ENCODE peak calls at places on chromosomes 1 and 21, in six cellular contexts. F is endothelial cell of umbilical vein, A is K562, D is HCT116, K is GM12878, J is HepG2. P is an unnamed sample.
A peak's percentile ranks its signal among the peaks of the same experiment; 100 is the strongest.

GRCh38 chr1:71593523-71593922 is 512.7 kb upstream of the ZRANB2 start:
- DNase-seq in F (no peak), A (no peak), D (no peak), K (no peak), J (no peak), P (no peak)

GRCh38 chr1:188669715-188670114 is 1807.9 kb downstream of the BRINP3 start:
- DNase-seq in F (peak; percentile 36), A (no peak), D (no peak), K (no peak), J (no peak), P (peak; percentile 44)

GRCh38 chr1:70805641-70806040 is 242.0 kb downstream of the PTGER3 start:
- DNase-seq in F (no peak), A (no peak), D (no peak), K (no peak), J (no peak), P (no peak)

GRCh38 chr1:160096491-160097116 is 1.8 kb downstream of the IGSF8 start:
- DNase-seq in F (no peak), A (no peak), D (no peak), K (no peak), J (no peak), P (no peak)

GRCh38 chr1:60746278-60746761 is 336.0 kb upstream of the NFIA start:
- DNase-seq in F (no peak), A (no peak), D (no peak), K (no peak), J (no peak), P (no peak)

GRCh38 chr1:227914801-227915563 is 32.8 kb downstream of the WNT9A start:
- DNase-seq in F (no peak), A (no peak), D (no peak), K (no peak), J (no peak), P (no peak)

GRCh38 chr1:210446479-210446878 is 117.8 kb downstream of the HHAT start:
- DNase-seq in F (no peak), A (no peak), D (no peak), K (no peak), J (no peak), P (no peak)

GRCh38 chr1:108551157-108551862 is 8.6 kb upstream of the EEIG2 start:
- DNase-seq in F (no peak), A (no peak), D (no peak), K (peak; percentile 70), J (no peak), P (no peak)

GRCh38 chr21:43858806-43859648 is 6.0 kb upstream of the AGPAT3 start:
- DNase-seq in F (no peak), A (no peak), D (no peak), K (no peak), J (peak; percentile 50), P (no peak)

GRCh38 chr1:33377013-33377412 is 53.9 kb downstream of the PHC2 start:
- DNase-seq in F (no peak), A (no peak), D (no peak), K (no peak), J (no peak), P (no peak)

GRCh38 chr1:77412794-77413530 is 131.1 kb downstream of the AK5 start:
- DNase-seq in F (no peak), A (no peak), D (no peak), K (no peak), J (no peak), P (no peak)

GRCh38 chr1:160862151-160863061 is at the start of gene CD244:
- DNase-seq in F (no peak), A (no peak), D (no peak), K (peak; percentile 71), J (no peak), P (no peak)

GRCh38 chr1:193131266-193131860 is 9.5 kb downstream of the CDC73 start:
- DNase-seq in F (no peak), A (no peak), D (no peak), K (no peak), J (no peak), P (no peak)

GRCh38 chr1:86239490-86239889 is 82.9 kb upstream of the COL24A1 start:
- DNase-seq in F (no peak), A (no peak), D (no peak), K (no peak), J (no peak), P (no peak)
- TF ChIP-seq POLR2AphosphoS5 in F (no peak), A (no peak), D (no peak), K (no peak), J (no peak), P (no peak)

GRCh38 chr21:36338975-36339374 is 19.0 kb downstream of the MORC3 start:
- DNase-seq in F (no peak), A (no peak), D (no peak), K (no peak), J (no peak), P (no peak)
- H3K36me3 ChIP-seq in F (peaks cover 29% of the 10 kb centered on the region), A (peaks cover 88% of the 10 kb centered on the region), D (peaks cover 50% of the 10 kb centered on the region), K (peaks cover 23% of the 10 kb centered on the region), J (peaks cover 10% of the 10 kb centered on the region), P (peaks cover 56% of the 10 kb centered on the region)

GRCh38 chr1:230376296-230376695 is 49.8 kb downstream of the PGBD5 start:
- DNase-seq in F (no peak), A (no peak), D (no peak), K (no peak), J (no peak), P (no peak)

GRCh38 chr1:230377324-230377723 is 48.8 kb downstream of the PGBD5 start:
- DNase-seq in F (no peak), A (no peak), D (no peak), K (no peak), J (no peak), P (no peak)

GRCh38 chr1:230375149-230375548 is 51.0 kb downstream of the PGBD5 start:
- DNase-seq in F (no peak), A (no peak), D (no peak), K (no peak), J (no peak), P (no peak)

GRCh38 chr1:230377851-230378250 is 48.3 kb downstream of the PGBD5 start:
- DNase-seq in F (no peak), A (no peak), D (no peak), K (no peak), J (no peak), P (no peak)

DNA sequence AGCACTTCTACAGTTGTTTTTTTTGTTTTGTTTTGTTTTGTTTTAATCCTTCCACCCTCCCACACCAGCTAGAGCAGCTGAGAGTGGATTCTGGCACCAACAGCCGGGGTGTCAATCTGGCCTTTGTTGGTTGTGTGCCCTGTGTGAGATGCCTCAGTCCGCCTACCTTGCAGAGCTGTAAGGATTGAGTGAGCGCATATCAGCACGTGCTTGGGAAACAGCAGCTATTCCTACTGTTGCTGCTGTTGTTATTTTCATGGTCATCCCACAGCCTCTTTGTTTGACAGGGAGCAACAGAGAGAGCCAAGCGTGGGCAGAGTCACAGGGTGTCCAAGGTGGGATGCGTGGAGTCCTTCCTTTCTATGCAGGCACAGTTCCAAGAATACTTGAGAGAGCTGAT is 50.3 kb downstream of the PGBD5 start:
- DNase-seq in F (no peak), A (no peak), D (no peak), K (no peak), J (no peak), P (no peak)
- H3K9ac ChIP-seq in F (no peak overlapping the region), A (no peak overlapping the region), D (no peak overlapping the region), K (no peak overlapping the region), J (no peak overlapping the region), P (no peak overlapping the region)

GRCh38 chr21:36606292-36606982 is 92.5 kb upstream of the SIM2 start:
- DNase-seq in F (no peak), A (peak; percentile 30), D (no peak), K (no peak), J (no peak), P (no peak)
- TF ChIP-seq POLR2AphosphoS5 in F (no peak), A (no peak), D (no peak), K (no peak), J (no peak), P (no peak)

DNA sequence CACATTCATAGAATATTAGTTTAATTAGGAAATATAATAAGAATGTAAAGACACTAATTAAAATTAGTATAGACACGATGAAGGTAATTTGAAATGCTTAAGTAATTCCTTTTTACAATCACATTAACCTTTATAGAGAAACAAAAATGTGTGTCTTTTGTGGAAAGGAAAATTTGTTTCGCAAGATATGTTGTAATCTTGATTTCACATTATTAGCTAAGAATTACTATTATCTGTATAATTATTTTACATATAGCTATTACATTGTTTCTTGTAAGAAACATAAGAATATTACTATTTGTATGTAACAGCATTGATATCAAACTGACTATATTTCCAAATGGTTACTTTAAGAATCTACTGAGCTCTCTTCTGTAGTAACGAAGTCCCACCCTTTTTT is 111.2 kb downstream of the PTPRC start:
- DNase-seq in F (no peak), A (no peak), D (no peak), K (no peak), J (no peak), P (no peak)
- H3K36me3 ChIP-seq in F (no peaks in the 10 kb centered on the region), A (peaks cover 16% of the 10 kb centered on the region), D (no peaks in the 10 kb centered on the region), K (peaks cover 17% of the 10 kb centered on the region), J (no peaks in the 10 kb centered on the region), P (peaks cover 31% of the 10 kb centered on the region)

GRCh38 chr1:43308635-43309580 is 8.1 kb downstream of the TIE1 start:
- DNase-seq in F (no peak), A (no peak), D (no peak), K (no peak), J (no peak), P (no peak)

GRCh38 chr1:43305926-43306687 is 5.3 kb downstream of the TIE1 start:
- DNase-seq in F (no peak), A (no peak), D (no peak), K (no peak), J (no peak), P (no peak)

GRCh38 chr1:43306688-43307457 is 6.1 kb downstream of the TIE1 start:
- DNase-seq in F (no peak), A (no peak), D (no peak), K (no peak), J (no peak), P (no peak)

GRCh38 chr1:43309626-43310025 is 8.8 kb downstream of the TIE1 start:
- DNase-seq in F (no peak), A (no peak), D (no peak), K (no peak), J (no peak), P (no peak)

DNA sequence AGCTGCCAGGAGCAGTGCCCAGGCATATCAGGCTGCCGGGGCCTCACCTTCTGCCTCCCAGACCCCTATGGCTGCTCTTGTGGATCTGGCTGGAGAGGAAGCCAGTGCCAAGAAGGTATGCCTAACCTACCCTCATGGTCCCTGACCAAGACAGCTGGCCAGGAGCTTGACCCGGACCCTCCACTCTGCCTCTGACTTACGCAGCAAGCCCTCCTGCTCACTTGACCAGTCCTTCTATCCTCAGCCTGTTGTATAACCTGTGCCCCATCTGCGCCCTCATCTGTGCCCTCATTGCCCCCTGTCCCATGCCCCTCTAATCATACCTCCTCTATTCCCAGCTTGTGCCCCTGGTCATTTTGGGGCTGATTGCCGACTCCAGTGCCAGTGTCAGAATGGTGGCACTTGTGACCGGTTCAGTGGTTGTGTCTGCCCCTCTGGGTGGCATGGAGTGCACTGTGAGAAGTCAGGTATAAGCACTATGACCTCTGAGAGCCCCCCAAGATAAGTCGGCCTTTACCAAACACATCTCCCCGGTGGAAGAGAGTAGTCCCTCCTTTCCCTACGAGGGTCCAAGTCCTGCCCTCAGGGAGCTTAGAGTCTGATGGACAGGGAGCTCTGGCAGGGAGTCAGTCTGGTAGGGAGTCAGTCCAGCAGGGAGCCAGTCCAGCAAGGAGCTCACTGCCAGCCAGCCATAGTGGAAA is 6.8 kb downstream of the TIE1 start:
- DNase-seq in F (no peak), A (no peak), D (no peak), K (no peak), J (no peak), P (no peak)
- H3K9ac ChIP-seq in F (no peak overlapping the region), A (no peak overlapping the region), D (no peak overlapping the region), K (no peak overlapping the region), J (no peak overlapping the region), P (no peak overlapping the region)

P was measured in SK-N-MC.